ENCODE peak calls at places on chromosomes 4 and X, in eight cellular contexts. E is T follicular helper cell, D is GF-D8, R is tibial artery, Z is activated T-cell treated with anti-CD3 and anti-CD28 coated beads for 48 hours, C is substantia nigra, L is T-helper 1 cell, U is transverse colon. O is an unnamed sample.

GRCh38 chr4:37304612-37305011 is 60.1 kb downstream of the NWD2 start:
- DNase-seq in U (no peak), Z (no peak), R (no peak), L (no peak), E (no peak), D (no peak), C (no peak), O (no peak)

GRCh38 chrX:77422886-77423648 is 24.1 kb upstream of the FGF16 start:
- DNase-seq in L (no peak), D (no peak), E (no peak), U (no peak), Z (no peak), R (no peak), C (no peak), O (peak)

GRCh38 chrX:5708209-5708608 is 520.5 kb downstream of the NLGN4X start:
- DNase-seq in L (no peak), C (no peak), E (no peak), U (no peak), R (no peak), D (no peak), Z (no peak), O (no peak)

GRCh38 chr4:186808635-186809018 is 85.0 kb upstream of the FAT1 start:
- DNase-seq in Z (no peak), E (no peak), L (no peak), D (no peak), U (no peak), R (no peak), C (no peak), O (no peak)

GRCh38 chrX:112266136-112266535 is 183.6 kb upstream of the TRPC5 start:
- DNase-seq in E (no peak), R (no peak), Z (no peak), D (no peak), U (no peak), L (no peak), C (no peak), O (no peak)

GRCh38 chr4:94486372-94486801 is 34.6 kb downstream of the PDLIM5 start:
- DNase-seq in C (no peak), R (no peak), L (no peak), U (no peak), Z (no peak), E (no peak), D (no peak), O (no peak)

GRCh38 chrX:130110379-130111219 is at the start of gene ELF4:
- DNase-seq in C (no peak), D (peak), Z (peak), E (peak), L (peak), U (peak), R (no peak), O (peak)

GRCh38 chr4:180059216-180059881 is 2183.9 kb upstream of the TENM3 start:
- DNase-seq in L (no peak), E (no peak), R (no peak), Z (no peak), C (peak), D (no peak), U (peak), O (no peak)

GRCh38 chr4:143616771-143617170 is 83.7 kb downstream of the FREM3 start:
- DNase-seq in E (no peak), L (no peak), D (no peak), R (no peak), U (no peak), C (no peak), Z (peak), O (no peak)

GRCh38 chrX:48957477-48957826 is at the start of gene OTUD5:
- DNase-seq in Z (peak), U (no peak), E (peak), R (peak), D (no peak), L (peak), C (no peak), O (peak)

GRCh38 chr4:150781108-150781663 is 199.2 kb downstream of the MAB21L2 start:
- DNase-seq in R (no peak), L (no peak), C (no peak), E (no peak), D (no peak), Z (no peak), U (no peak), O (no peak)

GRCh38 chr4:151874328-151874727 is 113.5 kb upstream of the GATB start:
- DNase-seq in R (no peak), E (no peak), L (no peak), Z (no peak), D (no peak), U (no peak), C (no peak), O (no peak)

GRCh38 chr4:109548655-109549054 is 11.4 kb upstream of the MCUB start:
- DNase-seq in U (no peak), C (no peak), R (peak), D (peak), E (no peak), L (no peak), Z (no peak), O (no peak)

GRCh38 chrX:334971-335757 is 16.6 kb upstream of the GTPBP6 start:
- DNase-seq in D (no peak), Z (no peak), E (no peak), R (no peak), L (no peak), U (no peak), C (no peak), O (no peak)

GRCh38 chr4:186144596-186145569 is 40.4 kb downstream of the FAM149A start:
- DNase-seq in U (peak), E (no peak), Z (peak), R (peak), D (no peak), C (no peak), L (no peak), O (no peak)

GRCh38 chrX:123899701-123900100 is 39.8 kb downstream of the XIAP start:
- DNase-seq in D (no peak), Z (no peak), R (no peak), E (no peak), L (no peak), U (no peak), C (no peak), O (no peak)

GRCh38 chr4:166726832-166727231 is 507.5 kb downstream of the SPOCK3 start:
- DNase-seq in R (no peak), U (no peak), Z (no peak), C (no peak), L (no peak), D (no peak), E (no peak), O (no peak)

GRCh38 chr4:142940614-142941013 is 94.5 kb upstream of the INPP4B start:
- DNase-seq in L (no peak), D (no peak), E (no peak), C (no peak), Z (no peak), R (no peak), U (no peak), O (no peak)